ENCODE peak calls at places on chromosome 21, in eight cellular contexts. E, N, U, I, C, H, A and L are unnamed samples.

GRCh38 chr21:44720170-44720569 is 8.8 kb upstream of the TSPEAR start:
- DNase-seq in E (no peak), N (no peak), U (no peak), I (no peak), C (no peak), H (no peak), A (no peak), L (no peak)

GRCh38 chr21:31725202-31725840 is 6.6 kb downstream of the SCAF4 start:
- DNase-seq in E (no peak), N (no peak), U (no peak), I (no peak), C (no peak), H (no peak), A (no peak), L (no peak)

GRCh38 chr21:44999972-45000636 is 60.3 kb downstream of the SLX9 start:
- DNase-seq in E (no peak), N (no peak), U (no peak), I (no peak), C (no peak), H (no peak), A (no peak), L (no peak)

GRCh38 chr21:25464275-25464674 is 143.0 kb downstream of the MRPL39 start:
- DNase-seq in E (no peak), N (no peak), U (peak), I (no peak), C (no peak), H (no peak), A (no peak), L (no peak)

GRCh38 chr21:16124397-16125130 is 394.8 kb downstream of the USP25 start:
- DNase-seq in E (no peak), N (peak), U (no peak), I (peak), C (peak), H (no peak), A (no peak), L (no peak)

GRCh38 chr21:14901482-14901958 is 163.3 kb downstream of the NRIP1 start:
- DNase-seq in E (no peak), N (peak), U (peak), I (peak), C (peak), H (no peak), A (peak), L (no peak)

GRCh38 chr21:37870229-37870628 is 46.0 kb downstream of the KCNJ6 start:
- DNase-seq in E (peak), N (no peak), U (no peak), I (no peak), C (no peak), H (no peak), A (no peak), L (peak)

GRCh38 chr21:38646213-38646837 is 148.0 kb upstream of the ERG start:
- DNase-seq in E (no peak), N (peak), U (peak), I (peak), C (peak), H (no peak), A (no peak), L (no peak)

GRCh38 chr21:31959881-31960280 is 87.1 kb downstream of the HUNK start:
- DNase-seq in E (no peak), N (no peak), U (no peak), I (no peak), C (no peak), H (no peak), A (no peak), L (no peak)

GRCh38 chr21:25369524-25370300 is 237.6 kb downstream of the MRPL39 start:
- DNase-seq in E (no peak), N (peak), U (no peak), I (peak), C (peak), H (no peak), A (no peak), L (no peak)

GRCh38 chr21:34073749-34074282 is 438 bp downstream of the MRPS6 start:
- DNase-seq in E (no peak), N (peak), U (no peak), I (peak), C (no peak), H (no peak), A (peak), L (no peak)

GRCh38 chr21:36706951-36707762 is 8.2 kb downstream of the SIM2 start:
- DNase-seq in E (no peak), N (no peak), U (no peak), I (no peak), C (no peak), H (no peak), A (no peak), L (no peak)

GRCh38 chr21:45998871-45999580 is 17.5 kb downstream of the COL6A1 start:
- DNase-seq in E (no peak), N (no peak), U (no peak), I (no peak), C (no peak), H (no peak), A (no peak), L (no peak)

GRCh38 chr21:21682172-21682571 is 684.0 kb downstream of the NCAM2 start:
- DNase-seq in E (no peak), N (peak), U (no peak), I (peak), C (peak), H (no peak), A (no peak), L (no peak)

GRCh38 chr21:41768371-41769042 is 1.7 kb upstream of the RIPK4 start:
- DNase-seq in E (peak), N (peak), U (no peak), I (peak), C (peak), H (peak), A (peak), L (peak)

GRCh38 chr21:15031790-15032357 is 32.9 kb downstream of the NRIP1 start:
- DNase-seq in E (no peak), N (peak), U (no peak), I (peak), C (peak), H (no peak), A (no peak), L (no peak)

GRCh38 chr21:46000182-46000730 is 18.7 kb downstream of the COL6A1 start:
- DNase-seq in E (no peak), N (no peak), U (no peak), I (no peak), C (no peak), H (no peak), A (no peak), L (no peak)

GRCh38 chr21:41848971-41849580 is 30.1 kb downstream of the PRDM15 start:
- DNase-seq in E (no peak), N (no peak), U (no peak), I (no peak), C (no peak), H (no peak), A (no peak), L (no peak)

GRCh38 chr21:35097525-35097924 is 48.4 kb upstream of the RUNX1 start:
- DNase-seq in E (no peak), N (no peak), U (no peak), I (no peak), C (no peak), H (no peak), A (no peak), L (no peak)

GRCh38 chr21:39392296-39392695 is 43.4 kb upstream of the HMGN1 start:
- DNase-seq in E (no peak), N (no peak), U (no peak), I (no peak), C (no peak), H (no peak), A (no peak), L (no peak)

GRCh38 chr21:32206631-32207030 is 72.2 kb downstream of the MIS18A start:
- DNase-seq in E (no peak), N (no peak), U (no peak), I (no peak), C (no peak), H (no peak), A (no peak), L (no peak)

GRCh38 chr21:43923391-43923790 is 58.4 kb downstream of the AGPAT3 start:
- DNase-seq in E (no peak), N (no peak), U (no peak), I (peak), C (no peak), H (no peak), A (no peak), L (no peak)

GRCh38 chr21:14120091-14120734 is 90.5 kb downstream of the LIPI start:
- DNase-seq in E (peak), N (peak), U (peak), I (peak), C (no peak), H (peak), A (no peak), L (peak)

GRCh38 chr21:27722095-27722494 is 755.2 kb upstream of the ADAMTS5 start:
- DNase-seq in E (no peak), N (no peak), U (no peak), I (no peak), C (peak), H (no peak), A (peak), L (no peak)

GRCh38 chr21:36806103-36806502 is 107.2 kb downstream of the SIM2 start:
- DNase-seq in E (no peak), N (peak), U (no peak), I (peak), C (no peak), H (no peak), A (no peak), L (no peak)

GRCh38 chr21:38306833-38307232 is 50.0 kb downstream of the KCNJ15 start:
- DNase-seq in E (no peak), N (peak), U (no peak), I (peak), C (peak), H (no peak), A (no peak), L (no peak)

GRCh38 chr21:37365657-37366487 is 701 bp upstream of the DYRK1A start:
- DNase-seq in E (peak), N (peak), U (peak), I (peak), C (no peak), H (peak), A (peak), L (peak)

GRCh38 chr21:36379236-36379635 is 6.0 kb upstream of the CHAF1B start:
- DNase-seq in E (no peak), N (no peak), U (no peak), I (no peak), C (no peak), H (no peak), A (no peak), L (no peak)

GRCh38 chr21:22536511-22536910 is 1538.3 kb downstream of the NCAM2 start:
- DNase-seq in E (no peak), N (peak), U (no peak), I (no peak), C (peak), H (no peak), A (no peak), L (no peak)

GRCh38 chr21:44836666-44837471 is 19.0 kb upstream of the SUMO3 start:
- DNase-seq in E (peak), N (peak), U (no peak), I (peak), C (peak), H (peak), A (peak), L (no peak)

GRCh38 chr21:34020934-34021553 is 52.3 kb upstream of the MRPS6 start:
- DNase-seq in E (no peak), N (no peak), U (no peak), I (no peak), C (no peak), H (no peak), A (no peak), L (no peak)

GRCh38 chr21:45618287-45618686 is 25.2 kb upstream of the PCBP3 start:
- DNase-seq in E (no peak), N (peak), U (no peak), I (peak), C (no peak), H (no peak), A (peak), L (no peak)

GRCh38 chr21:45074048-45074817 is at the start of gene ADARB1:
- DNase-seq in E (peak), N (peak), U (peak), I (peak), C (peak), H (peak), A (peak), L (peak)

GRCh38 chr21:23936991-23937390 is 1670.3 kb downstream of the MRPL39 start:
- DNase-seq in E (no peak), N (no peak), U (no peak), I (no peak), C (no peak), H (no peak), A (no peak), L (no peak)

GRCh38 chr21:25373126-25374082 is 233.9 kb downstream of the MRPL39 start:
- DNase-seq in E (no peak), N (peak), U (no peak), I (peak), C (no peak), H (no peak), A (no peak), L (no peak)

GRCh38 chr21:38810034-38810825 is 4.5 kb downstream of the ETS2 start:
- DNase-seq in E (no peak), N (no peak), U (no peak), I (no peak), C (no peak), H (no peak), A (no peak), L (no peak)